ENCODE peak calls at places on chromosomes 12 and 14, in nine cellular contexts. A, Y, E, S, F, N, T, W and L are unnamed samples. For H3K4me1, the result is how much of the 10 kb centered on the place peaks cover.

GRCh38 chr12:106082216-106083175 is 56.3 kb downstream of the NUAK1 start:
- DNase-seq in W (no peak), Y (no peak), T (no peak), F (no peak), N (no peak), E (no peak), S (no peak), A (no peak), L (no peak)

GRCh38 chr12:6337958-6338406 is 3.9 kb downstream of the TNFRSF1A start:
- DNase-seq in W (no peak), A (no peak), T (peak), S (no peak), E (no peak), N (no peak), Y (no peak), F (no peak), L (no peak)

GRCh38 chr12:58349161-58349560 is 407.8 kb downstream of the ATP23 start:
- DNase-seq in S (no peak), Y (no peak), F (no peak), N (no peak), W (no peak), A (no peak), E (no peak), T (no peak), L (no peak)

GRCh38 chr14:73785336-73785833 is 66.2 kb upstream of the PTGR2 start:
- DNase-seq in N (no peak), W (no peak), A (no peak), E (peak), T (peak), S (no peak), Y (no peak), F (no peak), L (no peak)

GRCh38 chr12:41701943-41702601 is 442.6 kb downstream of the GXYLT1 start:
- DNase-seq in A (no peak), W (no peak), S (no peak), N (no peak), T (no peak), E (no peak), Y (no peak), F (no peak), L (no peak)

GRCh38 chr14:74444866-74445265 is 18.9 kb upstream of the SYNDIG1L start:
- DNase-seq in T (peak), S (no peak), E (no peak), N (no peak), A (no peak), W (no peak), F (no peak), Y (no peak), L (no peak)

GRCh38 chr14:30553311-30553989 is 5.5 kb upstream of the G2E3 start:
- DNase-seq in N (no peak), T (no peak), F (no peak), W (no peak), S (no peak), Y (no peak), E (peak), A (no peak), L (peak)

GRCh38 chr12:13744566-13744965 is 236.8 kb downstream of the GRIN2B start:
- DNase-seq in N (no peak), F (no peak), S (no peak), W (no peak), T (no peak), Y (no peak), A (no peak), E (no peak), L (no peak)

GRCh38 chr12:47824629-47825028 is 4.9 kb upstream of the HDAC7 start:
- DNase-seq in F (no peak), E (no peak), Y (no peak), A (no peak), S (no peak), T (no peak), W (no peak), N (no peak), L (no peak)

GRCh38 chr12:47823422-47824086 is 3.9 kb upstream of the HDAC7 start:
- DNase-seq in Y (no peak), N (no peak), W (no peak), A (no peak), F (no peak), E (no peak), T (no peak), S (no peak), L (no peak)

GRCh38 chr12:47822863-47823262 is 3.2 kb upstream of the HDAC7 start:
- DNase-seq in A (no peak), W (no peak), N (no peak), S (no peak), Y (no peak), F (no peak), T (no peak), E (peak), L (no peak)

GRCh38 chr12:47825239-47825639 is 5.5 kb upstream of the HDAC7 start:
- DNase-seq in W (peak), N (peak), F (no peak), T (no peak), S (peak), Y (no peak), E (peak), A (no peak), L (no peak)

GRCh38 chr12:47824198-47824597 is 4.5 kb upstream of the HDAC7 start:
- DNase-seq in S (no peak), N (no peak), W (no peak), E (no peak), T (no peak), A (no peak), Y (no peak), F (no peak), L (no peak)
- H3K4me1 ChIP-seq in S (half or more), N (half or more), W (half or more), E (half or more), T (under half), A (under half), Y (under half), F (half or more), L (under half)

DNA sequence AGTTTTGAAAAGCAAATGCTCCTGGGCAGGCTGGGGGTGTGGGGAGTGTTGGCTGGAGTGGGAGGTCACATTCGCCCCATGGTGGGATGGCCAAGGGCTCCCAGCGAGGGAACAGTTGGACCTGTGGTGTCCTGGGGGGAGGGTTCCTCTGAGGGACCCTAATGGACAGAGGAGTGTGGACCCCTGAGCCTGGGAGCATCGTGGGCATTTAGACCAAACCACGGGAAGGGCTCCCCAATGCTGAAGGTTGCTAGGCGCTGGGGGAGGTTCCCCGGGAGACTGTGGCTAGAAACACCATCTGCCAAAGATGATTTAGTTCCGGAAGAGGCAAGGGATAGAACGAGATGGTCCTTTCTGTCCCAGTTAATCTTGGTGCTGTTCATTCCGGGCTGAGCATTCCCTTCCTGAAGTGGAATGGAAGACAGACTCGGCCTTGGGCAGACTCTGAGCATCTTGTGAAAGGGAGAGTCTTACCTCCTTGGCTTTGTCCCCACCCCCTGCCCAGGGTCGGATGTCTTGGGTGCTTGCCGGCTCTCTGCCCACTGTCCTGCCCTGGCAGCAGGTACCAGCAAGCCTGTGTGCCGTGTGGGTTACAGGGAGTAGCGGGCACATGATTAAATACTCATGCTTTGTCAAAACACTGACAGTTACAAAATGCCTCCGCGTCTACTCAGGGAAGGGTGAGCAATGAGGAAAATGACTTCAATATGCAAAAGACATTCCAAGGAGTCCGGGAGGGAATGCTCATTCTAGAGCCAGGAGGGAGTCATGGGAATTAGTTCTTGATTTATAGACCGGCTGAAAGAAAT is 215.9 kb downstream of the CACNA1C start:
- DNase-seq in E (no peak), N (no peak), Y (no peak), F (no peak), T (peak), A (no peak), W (no peak), S (no peak), L (no peak)
- H3K4me3 ChIP-seq in E (no peak), N (no peak), Y (no peak), F (no peak), T (no peak), A (no peak), W (no peak), S (no peak), L (no peak)

GRCh38 chr14:24273422-24273998 is 2.1 kb upstream of the RABGGTA start:
- DNase-seq in W (no peak), T (no peak), Y (no peak), S (no peak), E (peak), N (no peak), F (no peak), A (peak), L (no peak)
- TF ChIP-seq CTCF in W (peak), T (peak), Y (no peak), S (no peak), E (peak), N (no peak), F (no peak), A (peak), L (no peak)

GRCh38 chr14:51394391-51394790 is 154.3 kb downstream of the TMX1 start:
- DNase-seq in S (no peak), E (no peak), A (no peak), T (no peak), F (no peak), Y (no peak), N (no peak), W (no peak), L (no peak)
- H3K4me1 ChIP-seq in S (under half), E (half or more), A (under half), T (under half), F (under half), Y (under half), N (under half), W (under half), L (under half)

GRCh38 chr12:14773685-14774073 is 29.6 kb downstream of the WBP11 start:
- DNase-seq in S (no peak), E (peak), F (no peak), T (no peak), W (peak), N (no peak), A (no peak), Y (no peak), L (peak)
- H3K4me3 ChIP-seq in S (peak), E (peak), F (peak), T (peak), W (peak), N (peak), A (no peak), Y (peak), L (peak)

GRCh38 chr12:3310271-3311026 is 180.6 kb upstream of the PRMT8 start:
- DNase-seq in T (no peak), A (no peak), Y (no peak), E (peak), S (no peak), W (no peak), N (no peak), F (no peak), L (no peak)
- TF ChIP-seq CTCF in T (no peak), A (no peak), Y (no peak), E (no peak), S (no peak), W (no peak), N (no peak), F (no peak), L (no peak)